ENCODE peak calls at places on chromosomes 6 and 20, in seven cellular contexts. A, E, I, L, J, U and D are unnamed samples.

GRCh38 chr6:2579241-2579761 is 171.4 kb downstream of the MYLK4 start:
- DNase-seq in A (no peak), E (peak; percentile 60), I (peak; percentile 70), L (no peak), J (no peak), U (no peak), D (peak; percentile 39)

GRCh38 chr20:50762435-50763201 is 31.2 kb downstream of the PARD6B start:
- DNase-seq in A (no peak), E (peak; percentile 83), I (peak; percentile 83), L (peak; percentile 71), J (peak; percentile 91), U (no peak), D (peak; percentile 46)

GRCh38 chr20:821083-822065 is 12.1 kb upstream of the FAM110A start:
- DNase-seq in A (no peak), E (no peak), I (no peak), L (no peak), J (no peak), U (no peak), D (no peak)

GRCh38 chr20:1331801-1332453 is 3.0 kb upstream of the SDCBP2 start:
- DNase-seq in A (no peak), E (no peak), I (no peak), L (no peak), J (no peak), U (no peak), D (no peak)

GRCh38 chr6:26439552-26440125 is 665 bp upstream of the BTN3A3 start:
- DNase-seq in A (no peak), E (no peak), I (no peak), L (no peak), J (no peak), U (no peak), D (no peak)

GRCh38 chr20:49203011-49203410 is 14.9 kb upstream of the STAU1 start:
- DNase-seq in A (no peak), E (no peak), I (no peak), L (no peak), J (no peak), U (no peak), D (no peak)

GRCh38 chr6:42532038-42532669 is 31.7 kb upstream of the UBR2 start:
- DNase-seq in A (no peak), E (peak; percentile 26), I (no peak), L (no peak), J (no peak), U (peak; percentile 79), D (peak; percentile 40)

GRCh38 chr6:38973178-38974057 is 75.2 kb upstream of the GLP1R start:
- DNase-seq in A (peak; percentile 18), E (peak; percentile 14), I (no peak), L (no peak), J (no peak), U (peak; percentile 72), D (peak; percentile 18)

GRCh38 chr6:145815351-145815772 is 767 bp upstream of the FBXO30 start:
- DNase-seq in A (no peak), E (peak; percentile 28), I (no peak), L (no peak), J (no peak), U (no peak), D (peak; percentile 51)

GRCh38 chr20:19211252-19211651 is 1.2 kb upstream of the SLC24A3 start:
- DNase-seq in A (no peak), E (no peak), I (no peak), L (peak; percentile 52), J (no peak), U (no peak), D (no peak)

GRCh38 chr20:19213946-19214490 is 1.6 kb downstream of the SLC24A3 start:
- DNase-seq in A (no peak), E (no peak), I (no peak), L (no peak), J (no peak), U (no peak), D (no peak)

GRCh38 chr20:19210426-19211155 is 1.9 kb upstream of the SLC24A3 start:
- DNase-seq in A (peak; percentile 31), E (no peak), I (no peak), L (no peak), J (no peak), U (no peak), D (no peak)

GRCh38 chr20:19211661-19212523 is 550 bp upstream of the SLC24A3 start:
- DNase-seq in A (no peak), E (no peak), I (peak; percentile 66), L (peak; percentile 78), J (peak; percentile 39), U (no peak), D (no peak)

DNA sequence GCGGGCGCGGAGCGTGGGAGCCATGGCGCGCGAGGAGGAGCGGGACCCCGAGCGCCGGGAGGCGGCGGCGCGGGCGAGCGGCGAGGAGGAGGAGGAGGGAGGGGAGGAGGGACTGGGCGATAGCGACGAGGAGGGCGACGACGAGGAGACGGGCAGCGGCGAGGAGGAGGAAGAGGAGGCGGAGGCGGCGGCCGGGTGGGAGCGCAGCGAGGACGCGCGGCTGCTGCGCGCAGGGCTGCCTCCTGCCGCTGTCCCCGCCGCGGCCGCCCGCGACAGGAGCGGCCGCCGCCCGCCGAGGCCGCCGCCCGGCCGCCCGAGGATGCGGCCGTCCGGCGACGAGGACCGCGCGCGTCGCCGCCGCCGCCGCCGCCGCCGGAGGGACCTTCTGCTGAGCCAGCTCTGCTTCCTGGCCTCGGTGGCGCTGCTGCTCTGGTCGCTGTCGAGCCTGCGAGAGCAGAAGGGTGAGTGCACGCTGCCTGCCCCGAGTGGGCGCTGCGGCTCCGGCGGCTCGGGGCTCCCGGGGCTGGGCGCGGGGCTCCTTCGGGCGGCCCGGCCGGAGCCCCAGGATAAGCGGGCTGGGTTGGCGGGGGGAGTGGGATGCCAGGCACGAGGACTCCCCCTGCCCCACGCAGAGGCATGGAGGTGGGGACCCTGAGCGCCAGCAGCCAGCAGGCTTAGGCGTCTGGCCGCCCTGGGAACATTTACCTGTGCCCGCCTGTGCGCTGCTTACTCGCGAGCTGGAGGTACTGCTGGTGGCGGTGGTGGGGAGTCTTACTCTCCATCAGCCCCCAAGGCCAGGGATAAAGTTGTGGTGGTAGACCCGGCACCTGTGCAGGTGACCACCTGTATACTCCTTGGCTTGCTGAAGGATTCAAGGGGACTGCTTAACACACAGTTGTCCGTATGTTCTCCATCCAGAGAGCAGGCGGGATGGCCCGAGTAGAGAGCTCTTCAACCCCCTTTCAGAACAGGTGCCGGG is at the start of gene SLC24A3:
- DNase-seq in A (no peak), E (peak; percentile 54), I (peak; percentile 84), L (peak; percentile 85), J (peak; percentile 83), U (no peak), D (peak; percentile 33)
- H3K27me3 ChIP-seq in A (peaks cover 16% of the 10 kb centered on the region), E (no peaks in the 10 kb centered on the region), I (no peaks in the 10 kb centered on the region), L (no peaks in the 10 kb centered on the region), J (peaks cover 10% of the 10 kb centered on the region), U (no peaks in the 10 kb centered on the region), D (peaks cover 34% of the 10 kb centered on the region)

GRCh38 chr6:89133981-89134380 is 11.9 kb upstream of the PM20D2 start:
- DNase-seq in A (no peak), E (no peak), I (no peak), L (no peak), J (no peak), U (no peak), D (no peak)
- H3K27me3 ChIP-seq in A (no peaks in the 10 kb centered on the region), E (no peaks in the 10 kb centered on the region), I (no peaks in the 10 kb centered on the region), L (no peaks in the 10 kb centered on the region), J (no peaks in the 10 kb centered on the region), U (no peaks in the 10 kb centered on the region), D (no peaks in the 10 kb centered on the region)

GRCh38 chr20:3660262-3661059 is 2.7 kb downstream of the GFRA4 start:
- DNase-seq in A (no peak), E (no peak), I (no peak), L (peak; percentile 30), J (no peak), U (no peak), D (no peak)
- H3K27me3 ChIP-seq in A (peaks cover 38% of the 10 kb centered on the region), E (peaks cover 7% of the 10 kb centered on the region), I (no peaks in the 10 kb centered on the region), L (no peaks in the 10 kb centered on the region), J (peaks cover 38% of the 10 kb centered on the region), U (no peaks in the 10 kb centered on the region), D (peaks cover 22% of the 10 kb centered on the region)

GRCh38 chr20:25057234-25058050 is 497 bp downstream of the ACSS1 start:
- DNase-seq in A (no peak), E (peak; percentile 84), I (peak; percentile 89), L (peak; percentile 69), J (peak; percentile 86), U (no peak), D (peak; percentile 44)
- H3K27me3 ChIP-seq in A (peaks cover 18% of the 10 kb centered on the region), E (no peaks in the 10 kb centered on the region), I (no peaks in the 10 kb centered on the region), L (no peaks in the 10 kb centered on the region), J (no peaks in the 10 kb centered on the region), U (peaks cover 25% of the 10 kb centered on the region), D (peaks cover 82% of the 10 kb centered on the region)